ENCODE peak calls at places on chromosome 21, in nine cellular contexts. K is NCI-H1417; L is GM10248; Q is foreskin melanocyte; F is stimulated activated CD4-positive, alpha-beta T cell treated with anti-CD3 and anti-CD28 coated beads, Interleukin-2, amount 100 ng/mL, for 24 hours; R is NCI-H69; H is T-helper 1 cell; G is AG20443; A is omental fat pad. T is an unnamed sample.

GRCh38 chr21:34574581-34574980 is 40.3 kb downstream of the RCAN1 start:
- DNase-seq in K (no peak), L (no peak), Q (no peak), F (no peak), R (no peak), H (no peak), G (peak), A (no peak), T (no peak)

GRCh38 chr21:34814529-34814951 is 145.7 kb downstream of the CLIC6 start:
- DNase-seq in K (no peak), L (no peak), Q (no peak), F (no peak), R (no peak), H (no peak), G (no peak), A (no peak), T (no peak)

GRCh38 chr21:33121715-33122475 is 52.0 kb downstream of the OLIG1 start:
- DNase-seq in K (peak), L (no peak), Q (no peak), F (no peak), R (no peak), H (no peak), G (no peak), A (no peak), T (no peak)

GRCh38 chr21:39641827-39642450 is 29.2 kb downstream of the B3GALT5 start:
- DNase-seq in K (no peak), L (no peak), Q (no peak), F (no peak), R (no peak), H (no peak), G (no peak), A (no peak), T (no peak)

GRCh38 chr21:34166468-34166867 is 93.1 kb downstream of the MRPS6 start:
- DNase-seq in K (peak), L (no peak), Q (peak), F (no peak), R (peak), H (no peak), G (no peak), A (no peak), T (no peak)

GRCh38 chr21:15624646-15625045 is 105.1 kb upstream of the USP25 start:
- DNase-seq in K (no peak), L (no peak), Q (no peak), F (no peak), R (no peak), H (no peak), G (no peak), A (no peak), T (no peak)

GRCh38 chr21:33479679-33480480 is at the start of gene TMEM50B:
- DNase-seq in K (peak), L (peak), Q (peak), F (peak), R (peak), H (peak), G (peak), A (peak), T (peak)

GRCh38 chr21:33680870-33681269 is 38.6 kb downstream of the ITSN1 start:
- DNase-seq in K (no peak), L (no peak), Q (no peak), F (no peak), R (no peak), H (no peak), G (no peak), A (no peak), T (no peak)

GRCh38 chr21:37193006-37193405 is 74.1 kb downstream of the VPS26C start:
- DNase-seq in K (no peak), L (no peak), Q (no peak), F (no peak), R (no peak), H (no peak), G (no peak), A (no peak), T (no peak)

GRCh38 chr21:45254557-45254930 is 33.2 kb downstream of the POFUT2 start:
- DNase-seq in K (no peak), L (no peak), Q (no peak), F (no peak), R (no peak), H (no peak), G (peak), A (no peak), T (no peak)

GRCh38 chr21:34280389-34280795 is 83.4 kb upstream of the KCNE2 start:
- DNase-seq in K (no peak), L (no peak), Q (peak), F (no peak), R (peak), H (no peak), G (peak), A (no peak), T (no peak)

GRCh38 chr21:42039911-42040351 is 29.8 kb upstream of the ZBTB21 start:
- DNase-seq in K (peak), L (no peak), Q (no peak), F (no peak), R (no peak), H (no peak), G (peak), A (no peak), T (no peak)

GRCh38 chr21:35399706-35400105 is 350.6 kb upstream of the RUNX1 start:
- DNase-seq in K (no peak), L (no peak), Q (no peak), F (no peak), R (no peak), H (no peak), G (no peak), A (no peak), T (no peak)